ENCODE peak calls at places on chromosomes 4 and X, in ten cellular contexts. H, N, Z, F, K, O, A, D, Q and E are unnamed samples.

GRCh38 chr4:53315300-53315699 is 50.6 kb downstream of the SCFD2 start:
- DNase-seq in H (no peak), N (no peak), Z (no peak), F (no peak), K (no peak), O (no peak), A (no peak), D (no peak), Q (no peak), E (no peak)

GRCh38 chr4:184641022-184641421 is 8.2 kb downstream of the CASP3 start:
- DNase-seq in H (no peak), N (no peak), Z (no peak), F (no peak), K (no peak), O (no peak), A (no peak), D (no peak), Q (no peak), E (no peak)

GRCh38 chr4:104352211-104352610 is 142.5 kb downstream of the CXXC4 start:
- DNase-seq in H (no peak), N (no peak), Z (no peak), F (peak; percentile 6), K (no peak), O (no peak), A (peak; percentile 26), D (no peak), Q (peak; percentile 12), E (no peak)

GRCh38 chr4:116358633-116359222 is 726.6 kb downstream of the TRAM1L1 start:
- DNase-seq in H (peak; percentile 15), N (no peak), Z (peak; percentile 39), F (peak; percentile 86), K (peak; percentile 68), O (peak; percentile 65), A (no peak), D (no peak), Q (peak; percentile 89), E (no peak)

GRCh38 chr4:186932631-186933150 is 209.0 kb upstream of the FAT1 start:
- DNase-seq in H (no peak), N (no peak), Z (peak; percentile 86), F (peak; percentile 43), K (no peak), O (no peak), A (no peak), D (no peak), Q (peak; percentile 47), E (no peak)

GRCh38 chr4:115054836-115055235 is 58.6 kb downstream of the NDST4 start:
- DNase-seq in H (no peak), N (no peak), Z (no peak), F (no peak), K (no peak), O (no peak), A (no peak), D (no peak), Q (peak; percentile 5), E (no peak)

GRCh38 chr4:113539408-113539807 is 222.1 kb downstream of the CAMK2D start:
- DNase-seq in H (no peak), N (no peak), Z (peak; percentile 80), F (peak; percentile 65), K (no peak), O (no peak), A (no peak), D (no peak), Q (no peak), E (no peak)

GRCh38 chrX:56572975-56573374 is 9.5 kb downstream of the UBQLN2 start:
- DNase-seq in H (no peak), N (no peak), Z (no peak), F (no peak), K (no peak), O (no peak), A (no peak), D (no peak), Q (no peak), E (no peak)

GRCh38 chr4:159069922-159070321 is 33.0 kb upstream of the RAPGEF2 start:
- DNase-seq in H (no peak), N (no peak), Z (peak; percentile 81), F (peak; percentile 35), K (no peak), O (no peak), A (no peak), D (no peak), Q (peak; percentile 41), E (no peak)

GRCh38 chr4:73727685-73728084 is 12.7 kb upstream of the CXCL8 start:
- DNase-seq in H (no peak), N (no peak), Z (no peak), F (no peak), K (no peak), O (no peak), A (no peak), D (no peak), Q (no peak), E (no peak)

GRCh38 chr4:61200195-61200990 is at the start of gene ADGRL3:
- DNase-seq in H (peak; percentile 47), N (peak; percentile 70), Z (peak; percentile 19), F (no peak), K (no peak), O (no peak), A (peak; percentile 41), D (peak; percentile 78), Q (no peak), E (no peak)

GRCh38 chr4:89140168-89140759 is 28.9 kb downstream of the TIGD2 start:
- DNase-seq in H (no peak), N (peak; percentile 2), Z (peak; percentile 25), F (no peak), K (no peak), O (no peak), A (no peak), D (no peak), Q (no peak), E (no peak)

GRCh38 chrX:110414679-110415439 is 56.2 kb downstream of the RTL9 start:
- DNase-seq in H (no peak), N (no peak), Z (peak; percentile 60), F (peak; percentile 67), K (no peak), O (no peak), A (no peak), D (no peak), Q (no peak), E (no peak)

GRCh38 chr4:58301384-58301783 is 1191.2 kb upstream of the IGFBP7 start:
- DNase-seq in H (no peak), N (no peak), Z (no peak), F (no peak), K (no peak), O (no peak), A (no peak), D (no peak), Q (no peak), E (no peak)

GRCh38 chr4:144645102-144645469 is 870 bp upstream of the HHIP start:
- DNase-seq in H (no peak), N (no peak), Z (no peak), F (peak; percentile 8), K (no peak), O (no peak), A (peak; percentile 55), D (no peak), Q (no peak), E (no peak)

GRCh38 chr4:52006887-52007286 is 13.3 kb downstream of the LRRC66 start:
- DNase-seq in H (no peak), N (no peak), Z (no peak), F (no peak), K (no peak), O (no peak), A (no peak), D (no peak), Q (no peak), E (no peak)

GRCh38 chr4:151743128-151743854 is 17.5 kb downstream of the GATB start:
- DNase-seq in H (no peak), N (no peak), Z (no peak), F (no peak), K (no peak), O (no peak), A (no peak), D (no peak), Q (no peak), E (no peak)

GRCh38 chrX:47230136-47230868 is 2.5 kb upstream of the USP11 start:
- DNase-seq in H (no peak), N (no peak), Z (no peak), F (no peak), K (no peak), O (no peak), A (no peak), D (no peak), Q (no peak), E (no peak)

GRCh38 chr4:145130788-145131398 is 32.8 kb downstream of the ABCE1 start:
- DNase-seq in H (no peak), N (no peak), Z (peak; percentile 85), F (peak; percentile 39), K (no peak), O (no peak), A (no peak), D (no peak), Q (peak; percentile 7), E (no peak)

GRCh38 chr4:185599844-185600243 is 64.5 kb upstream of the PDLIM3 start:
- DNase-seq in H (no peak), N (no peak), Z (no peak), F (no peak), K (no peak), O (no peak), A (no peak), D (no peak), Q (no peak), E (no peak)

GRCh38 chrX:37986893-37987292 is 19.5 kb upstream of the SYTL5 start:
- DNase-seq in H (no peak), N (no peak), Z (peak; percentile 6), F (peak; percentile 26), K (no peak), O (no peak), A (no peak), D (no peak), Q (peak; percentile 23), E (no peak)

GRCh38 chr4:140238353-140239041 is 84.5 kb upstream of the MAML3 start:
- DNase-seq in H (peak; percentile 95), N (peak; percentile 89), Z (peak; percentile 70), F (no peak), K (no peak), O (peak; percentile 52), A (peak; percentile 96), D (peak; percentile 31), Q (peak; percentile 54), E (no peak)

GRCh38 chr4:167966161-167966560 is 126.2 kb upstream of the ANXA10 start:
- DNase-seq in H (no peak), N (no peak), Z (peak; percentile 53), F (peak; percentile 70), K (no peak), O (no peak), A (no peak), D (no peak), Q (peak; percentile 40), E (no peak)

GRCh38 chr4:4981827-4982226 is 37.4 kb downstream of the CYTL1 start:
- DNase-seq in H (no peak), N (no peak), Z (no peak), F (no peak), K (no peak), O (no peak), A (no peak), D (no peak), Q (no peak), E (no peak)

GRCh38 chr4:55729306-55730142 is 90.1 kb upstream of the EXOC1L start:
- DNase-seq in H (no peak), N (no peak), Z (no peak), F (no peak), K (no peak), O (no peak), A (no peak), D (no peak), Q (peak; percentile 23), E (no peak)

GRCh38 chr4:65502151-65502691 is 168.1 kb downstream of the EPHA5 start:
- DNase-seq in H (no peak), N (no peak), Z (peak; percentile 72), F (peak; percentile 31), K (no peak), O (no peak), A (no peak), D (no peak), Q (peak; percentile 83), E (no peak)

GRCh38 chr4:73843369-73843768 is 6.9 kb downstream of the CXCL6 start:
- DNase-seq in H (no peak), N (no peak), Z (no peak), F (peak; percentile 42), K (no peak), O (no peak), A (no peak), D (no peak), Q (no peak), E (no peak)

GRCh38 chr4:87005690-87006461 is 71.1 kb downstream of the AFF1 start:
- DNase-seq in H (no peak), N (peak; percentile 9), Z (no peak), F (peak; percentile 7), K (no peak), O (no peak), A (no peak), D (peak; percentile 18), Q (no peak), E (no peak)